ENCODE peak calls at places on chromosomes 2 and 18, in eight cellular contexts. K is activated gamma-delta T cell; X is RWPE1; L is glutamatergic neuron; R is NCI-H345; Z is stimulated activated CD8-positive, alpha-beta memory T cell treated with anti-CD3 and anti-CD28 coated beads, Interleukin-4, amount 100 ng/mL, for 1 hour; N is amniotic stem cell; G is GM23248. E is an unnamed sample.

GRCh38 chr2:45406626-45407025 is 204.4 kb downstream of the SRBD1 start:
- DNase-seq in L (no peak), R (no peak), X (no peak), Z (no peak), G (no peak), N (no peak), K (no peak), E (no peak)

GRCh38 chr18:70840649-70841048 is 551.8 kb downstream of the SOCS6 start:
- DNase-seq in L (no peak), X (no peak), Z (no peak), N (no peak), G (no peak), R (no peak), K (no peak), E (no peak)

GRCh38 chr2:231010201-231010730 is 14.3 kb downstream of the SPATA3 start:
- DNase-seq in X (no peak), L (no peak), G (no peak), R (no peak), Z (no peak), K (no peak), N (no peak), E (no peak)

GRCh38 chr2:64165696-64166095 is 21.5 kb upstream of the PELI1 start:
- DNase-seq in N (no peak), R (no peak), K (no peak), G (peak), Z (no peak), L (no peak), X (no peak), E (no peak)

GRCh38 chr2:110664135-110664534 is 13.7 kb downstream of the BUB1 start:
- DNase-seq in N (no peak), Z (no peak), X (no peak), K (no peak), R (no peak), L (no peak), G (no peak), E (no peak)

GRCh38 chr2:29130295-29130694 is 15.1 kb downstream of the CLIP4 start:
- DNase-seq in L (no peak), R (peak), N (peak), G (peak), K (no peak), Z (no peak), X (peak), E (peak)

GRCh38 chr18:46322411-46322891 is 218.3 kb downstream of the HAUS1 start:
- DNase-seq in R (no peak), L (no peak), K (no peak), X (peak), Z (no peak), G (no peak), N (no peak), E (no peak)

GRCh38 chr2:232779935-232780334 is 3.6 kb upstream of the KCNJ13 start:
- DNase-seq in L (no peak), G (no peak), K (no peak), R (no peak), Z (no peak), X (no peak), N (no peak), E (no peak)

GRCh38 chr2:199806179-199806578 is 44.8 kb downstream of the FTCDNL1 start:
- DNase-seq in X (no peak), L (no peak), R (no peak), K (no peak), N (no peak), G (no peak), Z (no peak), E (no peak)

GRCh38 chr2:238121511-238122286 is 16.8 kb upstream of the KLHL30 start:
- DNase-seq in L (peak), X (no peak), N (no peak), Z (no peak), G (no peak), K (no peak), R (no peak), E (no peak)

GRCh38 chr2:127560201-127560928 is 24.9 kb downstream of the MYO7B start:
- DNase-seq in X (no peak), K (no peak), L (no peak), G (peak), Z (no peak), R (no peak), N (no peak), E (no peak)

GRCh38 chr18:13264986-13265900 is 46.7 kb downstream of the LDLRAD4 start:
- DNase-seq in R (no peak), Z (no peak), G (no peak), K (no peak), N (no peak), X (no peak), L (no peak), E (no peak)

GRCh38 chr2:236627846-236628245 is 58.2 kb downstream of the ACKR3 start:
- DNase-seq in R (no peak), K (no peak), L (no peak), N (no peak), G (no peak), X (no peak), Z (no peak), E (no peak)

GRCh38 chr18:9649164-9649540 is 34.8 kb upstream of the PPP4R1 start:
- DNase-seq in L (no peak), R (no peak), K (no peak), Z (no peak), X (no peak), N (no peak), G (peak), E (no peak)

GRCh38 chr2:241288489-241288888 is 27.0 kb downstream of the HDLBP start:
- DNase-seq in Z (no peak), X (no peak), R (no peak), K (no peak), L (no peak), N (no peak), G (no peak), E (no peak)

GRCh38 chr2:71861186-71862160 is 286.2 kb downstream of the CYP26B1 start:
- DNase-seq in G (no peak), Z (no peak), K (no peak), R (no peak), L (no peak), X (no peak), N (no peak), E (no peak)

GRCh38 chr2:66537001-66537400 is 102.1 kb downstream of the MEIS1 start:
- DNase-seq in Z (no peak), N (no peak), L (peak), K (no peak), G (no peak), X (no peak), R (peak), E (no peak)

GRCh38 chr2:207484444-207485391 is 45.0 kb upstream of the CREB1 start:
- DNase-seq in X (no peak), G (no peak), K (no peak), Z (no peak), R (no peak), N (no peak), L (no peak), E (no peak)